ENCODE peak calls at places on chromosomes 6 and 20, in six cellular contexts. V, U, Z, C, E and X are unnamed samples.

GRCh38 chr6:14130431-14131075 is 13.0 kb downstream of the CD83 start:
- DNase-seq in V (no peak), U (no peak), Z (no peak), C (peak; percentile 46), E (peak; percentile 10), X (no peak)

GRCh38 chr20:63121246-63121645 is 94.7 kb downstream of the YTHDF1 start:
- DNase-seq in V (peak; percentile 30), U (no peak), Z (no peak), C (no peak), E (no peak), X (peak; percentile 31)

GRCh38 chr6:34645627-34646026 is 50.9 kb downstream of the ILRUN start:
- DNase-seq in V (no peak), U (no peak), Z (no peak), C (no peak), E (no peak), X (no peak)

GRCh38 chr20:8505817-8506216 is 373.8 kb downstream of the PLCB1 start:
- DNase-seq in V (no peak), U (no peak), Z (no peak), C (no peak), E (no peak), X (no peak)

GRCh38 chr6:21935561-21936028 is 342.0 kb downstream of the SOX4 start:
- DNase-seq in V (no peak), U (peak; percentile 68), Z (peak; percentile 27), C (peak; percentile 68), E (peak; percentile 29), X (no peak)

GRCh38 chr6:47105469-47106188 is 63.5 kb upstream of the ADGRF1 start:
- DNase-seq in V (no peak), U (no peak), Z (no peak), C (no peak), E (no peak), X (no peak)

GRCh38 chr6:25889877-25890853 is 16.1 kb upstream of the SLC17A3 start:
- DNase-seq in V (no peak), U (peak; percentile 2), Z (peak; percentile 27), C (peak; percentile 9), E (peak; percentile 42), X (no peak)

GRCh38 chr20:63050406-63050805 is 43.6 kb upstream of the BHLHE23 start:
- DNase-seq in V (peak; percentile 19), U (no peak), Z (no peak), C (no peak), E (no peak), X (peak; percentile 10)

GRCh38 chr6:36727491-36728021 is 29.9 kb downstream of the RAB44 start:
- DNase-seq in V (peak; percentile 16), U (no peak), Z (no peak), C (peak; percentile 52), E (no peak), X (peak; percentile 50)

GRCh38 chr6:73580247-73581149 is 59.7 kb upstream of the EEF1A1 start:
- DNase-seq in V (peak; percentile 86), U (peak; percentile 25), Z (peak; percentile 96), C (peak; percentile 98), E (peak; percentile 97), X (peak; percentile 85)
- H3K4me1 ChIP-seq in V (peaks cover 21% of the 10 kb centered on the region), U (peaks cover 17% of the 10 kb centered on the region), Z (peaks cover 59% of the 10 kb centered on the region), C (peaks cover 16% of the 10 kb centered on the region), E (peaks cover 61% of the 10 kb centered on the region), X (peaks cover 38% of the 10 kb centered on the region)

DNA sequence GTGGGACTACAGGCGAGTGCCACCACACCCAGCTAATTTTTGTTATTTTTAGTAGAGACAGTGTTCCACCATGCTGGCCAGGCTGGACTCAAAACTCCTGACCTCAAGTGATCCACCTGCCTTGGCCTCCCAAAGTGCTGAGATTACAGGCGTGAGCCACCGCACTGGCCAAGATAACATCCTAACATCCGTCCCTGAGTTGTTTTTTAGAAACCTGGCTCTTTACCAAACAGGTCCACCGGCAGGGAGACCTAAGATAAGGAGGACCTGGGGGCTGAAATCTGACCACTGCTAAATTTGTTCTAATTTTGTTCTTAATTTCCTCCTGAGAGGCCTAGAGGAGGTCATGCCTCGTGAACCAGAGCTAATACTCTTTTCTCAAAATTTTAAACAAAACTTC is 20.5 kb downstream of the CTCFL start:
- DNase-seq in V (no peak), U (no peak), Z (no peak), C (no peak), E (no peak), X (no peak)
- H3K4me1 ChIP-seq in V (no peaks in the 10 kb centered on the region), U (peaks cover 4% of the 10 kb centered on the region), Z (no peaks in the 10 kb centered on the region), C (no peaks in the 10 kb centered on the region), E (peaks cover 6% of the 10 kb centered on the region), X (peaks cover 7% of the 10 kb centered on the region)

GRCh38 chr6:131997450-131998153 is 46.4 kb upstream of the CCN2 start:
- DNase-seq in V (no peak), U (no peak), Z (no peak), C (no peak), E (no peak), X (no peak)
- H3K4me1 ChIP-seq in V (no peaks in the 10 kb centered on the region), U (peaks cover 13% of the 10 kb centered on the region), Z (peaks cover 16% of the 10 kb centered on the region), C (no peaks in the 10 kb centered on the region), E (peaks cover 12% of the 10 kb centered on the region), X (no peaks in the 10 kb centered on the region)

GRCh38 chr6:61682562-61682961 is 603.5 kb downstream of the KHDRBS2 start:
- DNase-seq in V (no peak), U (no peak), Z (no peak), C (no peak), E (no peak), X (no peak)

GRCh38 chr6:61688165-61688564 is 597.9 kb downstream of the KHDRBS2 start:
- DNase-seq in V (no peak), U (no peak), Z (no peak), C (no peak), E (no peak), X (no peak)
- H3K4me1 ChIP-seq in V (no peaks in the 10 kb centered on the region), U (no peaks in the 10 kb centered on the region), Z (no peaks in the 10 kb centered on the region), C (no peaks in the 10 kb centered on the region), E (no peaks in the 10 kb centered on the region), X (no peaks in the 10 kb centered on the region)

DNA sequence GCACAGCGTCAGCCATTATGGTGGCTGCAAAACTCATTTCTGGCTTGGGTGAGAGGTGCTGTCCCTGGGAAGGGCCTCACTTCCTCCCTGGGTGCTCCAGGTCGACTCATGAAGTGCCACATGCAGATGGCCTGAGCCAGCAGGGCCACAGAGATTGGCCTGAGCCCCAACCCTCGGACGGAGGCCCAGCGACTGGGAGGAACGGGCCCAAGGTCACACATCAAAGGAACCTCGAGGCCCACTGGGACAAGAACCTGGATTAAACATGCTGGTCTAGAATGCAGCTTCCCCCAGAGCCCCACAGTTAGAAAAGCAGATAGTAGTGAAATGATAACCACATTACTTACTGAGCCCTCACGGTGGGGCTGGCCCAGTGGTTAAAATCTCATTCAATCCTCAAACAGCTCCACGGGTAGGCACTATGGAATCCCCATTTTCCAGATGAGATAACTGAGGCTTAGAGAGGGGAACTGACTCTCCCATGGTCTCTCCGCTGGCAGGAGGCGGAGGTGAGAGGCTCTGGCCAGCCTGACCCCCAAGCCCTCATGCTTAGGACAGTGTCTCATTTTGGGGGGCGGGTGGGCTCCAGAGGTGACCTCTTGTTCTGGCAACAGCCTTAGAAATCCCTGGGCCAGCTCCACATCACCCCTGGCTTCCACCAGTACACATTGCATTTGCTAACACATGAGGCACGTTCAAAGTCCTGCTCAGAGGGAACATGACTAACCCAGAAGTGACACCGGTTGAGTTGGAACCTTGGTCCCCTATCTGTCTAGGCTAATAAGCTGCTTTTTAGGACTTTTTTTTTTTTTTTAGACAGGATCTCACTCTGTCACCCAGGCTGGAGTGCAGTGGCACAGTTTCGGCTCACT is 53.0 kb downstream of the SRC start:
- DNase-seq in V (no peak), U (no peak), Z (no peak), C (no peak), E (no peak), X (no peak)
- H3K4me1 ChIP-seq in V (no peaks in the 10 kb centered on the region), U (no peaks in the 10 kb centered on the region), Z (peaks cover 10% of the 10 kb centered on the region), C (no peaks in the 10 kb centered on the region), E (no peaks in the 10 kb centered on the region), X (no peaks in the 10 kb centered on the region)

DNA sequence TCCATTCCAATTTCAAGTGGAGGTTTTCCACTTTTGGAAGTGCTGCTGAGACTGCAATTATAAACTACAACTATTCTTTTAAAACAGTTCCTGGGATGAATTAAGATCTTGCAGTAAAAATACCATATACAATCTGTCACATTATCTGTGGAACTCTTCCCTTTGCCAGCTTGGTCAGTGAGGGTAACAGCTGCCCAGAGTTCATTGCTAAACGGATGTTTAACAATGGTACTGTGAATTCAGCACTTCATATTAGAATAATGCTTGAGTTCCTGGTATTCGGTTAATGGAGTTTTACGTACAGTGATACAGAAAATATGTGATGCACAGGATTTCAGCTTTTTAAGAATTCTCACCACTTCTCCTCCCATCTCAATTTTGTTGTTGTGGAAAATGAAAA is 51.5 kb downstream of the KCNS1 start:
- DNase-seq in V (no peak), U (no peak), Z (no peak), C (no peak), E (no peak), X (no peak)
- H3K4me1 ChIP-seq in V (peaks cover 10% of the 10 kb centered on the region), U (peaks cover 61% of the 10 kb centered on the region), Z (no peaks in the 10 kb centered on the region), C (peaks cover 5% of the 10 kb centered on the region), E (no peaks in the 10 kb centered on the region), X (peaks cover 45% of the 10 kb centered on the region)

GRCh38 chr20:48574383-48574782 is 253.4 kb downstream of the PREX1 start:
- DNase-seq in V (no peak), U (peak; percentile 19), Z (peak; percentile 67), C (no peak), E (no peak), X (no peak)

GRCh38 chr20:48578397-48579098 is 249.3 kb downstream of the PREX1 start:
- DNase-seq in V (no peak), U (no peak), Z (no peak), C (no peak), E (no peak), X (no peak)

GRCh38 chr20:48581167-48581566 is 246.6 kb downstream of the PREX1 start:
- DNase-seq in V (no peak), U (no peak), Z (no peak), C (no peak), E (no peak), X (no peak)

GRCh38 chr20:48582361-48582991 is 245.3 kb downstream of the PREX1 start:
- DNase-seq in V (no peak), U (no peak), Z (no peak), C (no peak), E (no peak), X (no peak)

DNA sequence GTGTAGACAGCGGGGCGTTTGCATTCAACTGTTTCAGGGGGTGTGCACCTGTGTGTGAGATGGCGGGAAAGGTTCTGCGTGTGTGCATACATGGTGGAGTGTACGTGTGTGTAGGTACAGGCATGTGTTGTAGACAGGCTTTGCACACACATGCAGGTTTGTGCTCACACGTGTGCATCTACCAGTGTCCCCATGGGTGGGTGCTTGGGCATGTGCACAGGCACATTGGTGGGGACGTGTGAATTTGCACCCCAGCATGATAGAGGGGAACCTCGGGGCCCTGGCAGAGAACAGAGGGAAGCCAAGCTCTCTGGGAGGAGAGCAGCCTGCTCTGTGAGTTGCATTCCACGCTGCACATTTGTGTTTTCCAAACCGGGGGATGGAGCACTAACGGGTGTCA is 250.2 kb downstream of the PREX1 start:
- DNase-seq in V (no peak), U (no peak), Z (no peak), C (no peak), E (no peak), X (no peak)
- H3K4me1 ChIP-seq in V (no peaks in the 10 kb centered on the region), U (no peaks in the 10 kb centered on the region), Z (no peaks in the 10 kb centered on the region), C (no peaks in the 10 kb centered on the region), E (no peaks in the 10 kb centered on the region), X (no peaks in the 10 kb centered on the region)

GRCh38 chr6:107711412-107711811 is 112.7 kb downstream of the SCML4 start:
- DNase-seq in V (no peak), U (no peak), Z (no peak), C (no peak), E (no peak), X (no peak)
- H3K4me1 ChIP-seq in V (peaks cover 9% of the 10 kb centered on the region), U (peaks cover 30% of the 10 kb centered on the region), Z (peaks cover under 1% of the 10 kb centered on the region), C (peaks cover 13% of the 10 kb centered on the region), E (no peaks in the 10 kb centered on the region), X (peaks cover 15% of the 10 kb centered on the region)

GRCh38 chr6:156976144-156977088 is 199.2 kb downstream of the ARID1B start:
- DNase-seq in V (no peak), U (peak; percentile 86), Z (no peak), C (peak; percentile 63), E (no peak), X (no peak)
- H3K4me1 ChIP-seq in V (peaks cover 78% of the 10 kb centered on the region), U (peaks cover 86% of the 10 kb centered on the region), Z (peaks cover 3% of the 10 kb centered on the region), C (peaks cover 2% of the 10 kb centered on the region), E (peaks cover 29% of the 10 kb centered on the region), X (peaks cover 46% of the 10 kb centered on the region)